ENCODE peak calls at places on chromosomes 4 and X, in ten cellular contexts. W, C, R, P, Y, U, Q, S, T and V are unnamed samples.

GRCh38 chr4:1463088-1463926 is 57.1 kb upstream of the NKX1-1 start:
- DNase-seq in W (no peak), C (no peak), R (peak), P (no peak), Y (peak), U (no peak), Q (no peak), S (no peak), T (no peak), V (no peak)

GRCh38 chr4:83237591-83237990 is 47.0 kb downstream of the COQ2 start:
- DNase-seq in W (no peak), C (no peak), R (no peak), P (no peak), Y (no peak), U (no peak), Q (no peak), S (no peak), T (no peak), V (no peak)

GRCh38 chrX:2145672-2146412 is 354.9 kb downstream of the DHRSX start:
- DNase-seq in W (no peak), C (no peak), R (no peak), P (no peak), Y (no peak), U (no peak), Q (no peak), S (no peak), T (no peak), V (no peak)

GRCh38 chr4:152929888-152930287 is 6.2 kb upstream of the FHDC1 start:
- DNase-seq in W (no peak), C (no peak), R (no peak), P (no peak), Y (no peak), U (no peak), Q (no peak), S (no peak), T (no peak), V (no peak)

GRCh38 chr4:85779165-85779564 is 304.2 kb downstream of the ARHGAP24 start:
- DNase-seq in W (no peak), C (no peak), R (no peak), P (no peak), Y (no peak), U (no peak), Q (no peak), S (no peak), T (no peak), V (no peak)

GRCh38 chr4:122873752-122874151 is 47.1 kb downstream of the FGF2 start:
- DNase-seq in W (no peak), C (no peak), R (no peak), P (no peak), Y (no peak), U (no peak), Q (no peak), S (no peak), T (no peak), V (no peak)

GRCh38 chr4:14315129-14315528 is 687.2 kb upstream of the CPEB2 start:
- DNase-seq in W (no peak), C (no peak), R (no peak), P (no peak), Y (no peak), U (no peak), Q (no peak), S (no peak), T (no peak), V (no peak)

GRCh38 chr4:15341733-15342300 is 86.0 kb upstream of the C1QTNF7 start:
- DNase-seq in W (no peak), C (no peak), R (no peak), P (no peak), Y (no peak), U (peak), Q (no peak), S (no peak), T (no peak), V (no peak)

GRCh38 chrX:72079607-72080006 is 52.1 kb downstream of the RTL5 start:
- DNase-seq in W (peak), C (no peak), R (no peak), P (no peak), Y (no peak), U (no peak), Q (no peak), S (no peak), T (peak), V (no peak)

DNA sequence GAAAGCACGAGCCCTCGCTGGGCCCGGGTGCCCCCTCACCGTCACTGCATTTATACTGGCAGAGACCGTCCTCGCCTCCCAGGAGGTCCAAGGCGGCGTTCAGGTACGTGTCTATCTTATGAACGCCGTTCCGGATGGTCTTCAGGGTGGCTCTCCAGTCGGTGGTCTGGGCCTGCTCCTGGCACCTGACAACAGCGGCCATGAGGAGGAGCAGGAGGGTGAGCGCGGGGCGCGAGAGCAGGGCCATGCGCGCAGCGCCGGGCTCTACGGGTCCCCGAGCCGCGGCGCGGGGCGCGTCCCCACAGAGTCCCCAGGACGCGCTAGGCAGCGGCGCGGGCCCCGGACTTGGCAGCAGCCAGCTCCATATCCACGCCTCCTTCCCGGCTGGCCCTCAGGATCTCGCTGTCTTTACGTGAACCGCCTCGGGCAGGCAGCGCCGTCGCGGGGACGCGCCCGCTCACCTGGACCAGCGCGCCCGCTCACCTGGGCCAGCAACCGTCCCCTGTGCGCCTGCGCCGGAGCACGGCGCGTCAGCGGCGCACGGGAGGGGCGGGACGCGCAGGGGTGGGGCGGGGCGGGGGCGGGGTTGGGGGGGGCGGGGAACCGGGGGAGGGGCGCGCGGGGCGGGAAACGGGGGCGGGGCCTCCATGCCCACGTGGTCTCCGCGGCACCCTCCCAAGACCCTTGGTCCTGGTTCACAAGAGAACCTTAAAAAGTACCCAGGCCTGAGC is at the start of gene PLA2G12A:
- DNase-seq in W (peak), C (peak), R (peak), P (peak), Y (peak), U (peak), Q (peak), S (peak), T (peak), V (peak)
- TF ChIP-seq POLR2A in W (no peak), C (peak), R (no peak), P (peak), Y (no peak), U (no peak), Q (peak), S (peak), T (no peak), V (no peak)

GRCh38 chrX:120140293-120140981 is 18.0 kb upstream of the RHOXF2 start:
- DNase-seq in W (no peak), C (no peak), R (no peak), P (no peak), Y (no peak), U (no peak), Q (no peak), S (no peak), T (no peak), V (no peak)

GRCh38 chrX:120136128-120136527 is 20.4 kb upstream of the RHOXF1 start:
- DNase-seq in W (no peak), C (no peak), R (no peak), P (no peak), Y (no peak), U (no peak), Q (no peak), S (no peak), T (no peak), V (no peak)

GRCh38 chrX:120137439-120137838 is 21.0 kb upstream of the RHOXF2 start:
- DNase-seq in W (no peak), C (no peak), R (no peak), P (no peak), Y (no peak), U (no peak), Q (no peak), S (no peak), T (no peak), V (no peak)
- TF ChIP-seq CTCF in W (no peak), C (no peak), R (no peak), P (no peak), Y (no peak), U (no peak), Q (no peak), S (no peak), T (no peak), V (no peak)

GRCh38 chrX:49058794-49059193 is at the start of gene CCDC120:
- DNase-seq in W (peak), C (no peak), R (peak), P (no peak), Y (no peak), U (no peak), Q (peak), S (peak), T (no peak), V (no peak)
- TF ChIP-seq POLR2A in W (no peak), C (no peak), R (no peak), P (no peak), Y (no peak), U (no peak), Q (peak), S (peak), T (no peak), V (no peak)

DNA sequence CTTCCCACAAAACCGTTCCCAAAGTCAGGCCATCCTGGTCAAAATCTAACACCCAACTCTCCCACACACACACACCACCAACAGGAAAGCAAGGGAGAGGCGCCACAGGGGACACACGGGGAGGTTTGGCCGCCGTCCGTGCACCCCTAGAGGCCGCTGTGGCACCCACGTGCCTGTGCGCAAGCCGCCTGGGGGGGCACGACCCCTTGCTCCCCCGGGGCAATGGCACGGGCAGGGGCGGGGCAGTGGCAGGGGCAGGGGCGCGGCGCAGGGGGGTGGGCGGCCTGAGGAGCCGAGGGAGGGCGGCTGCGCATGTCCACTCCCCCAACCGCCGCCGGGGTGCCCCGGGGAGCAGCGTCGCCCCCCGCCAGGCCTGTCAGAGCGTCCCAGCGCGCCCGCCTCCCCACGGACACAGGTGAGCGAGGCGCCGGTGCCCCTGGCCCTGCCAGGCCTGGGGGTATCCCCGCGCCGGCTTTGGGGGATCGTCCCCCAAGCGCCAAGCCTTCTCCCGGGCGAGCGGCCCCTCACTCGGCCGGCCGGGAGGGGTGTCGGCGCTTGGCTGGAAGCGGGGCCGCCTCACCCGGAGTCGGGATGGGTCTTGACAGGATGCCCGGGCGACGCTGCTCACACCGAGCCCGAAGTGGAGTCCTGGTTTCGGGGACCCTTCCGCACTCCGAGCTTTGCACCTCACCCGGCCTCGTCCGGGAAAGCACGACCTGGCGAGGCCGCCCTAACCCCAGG is at the start of gene ERAS:
- DNase-seq in W (no peak), C (no peak), R (no peak), P (no peak), Y (no peak), U (no peak), Q (no peak), S (no peak), T (no peak), V (no peak)
- TF ChIP-seq CTCF in W (no peak), C (no peak), R (no peak), P (no peak), Y (no peak), U (no peak), Q (no peak), S (no peak), T (no peak), V (no peak)